ENCODE peak calls at places on chromosomes 6 and 20, in seven cellular contexts. One of them, this sample, is unnamed.
A peak's percentile ranks its signal among the peaks of the same experiment; 100 is the strongest.

GRCh38 chr20:48035961-48036731 is 250.9 kb upstream of the SULF2 start:
- DNase-seq in activated T-helper 1 cell treated with anti-CD3 and anti-CD28 coated beads, Interleukin-2, amount 50 U/mL, for 16 hours: no peak
- DNase-seq in M059J: peak; percentile 88
- DNase-seq in ACHN: no peak
- DNase-seq in HFFc6: no peak
- DNase-seq in Calu3: no peak
- DNase-seq in brain microvascular endothelial cell: no peak
- DNase-seq in this sample: no peak

GRCh38 chr20:39009348-39009747 is 47.2 kb downstream of the DHX35 start:
- DNase-seq in activated T-helper 1 cell treated with anti-CD3 and anti-CD28 coated beads, Interleukin-2, amount 50 U/mL, for 16 hours: no peak
- DNase-seq in M059J: no peak
- DNase-seq in ACHN: no peak
- DNase-seq in HFFc6: no peak
- DNase-seq in Calu3: no peak
- DNase-seq in brain microvascular endothelial cell: no peak
- DNase-seq in this sample: no peak

GRCh38 chr6:156579564-156579963 is 197.6 kb upstream of the ARID1B start:
- DNase-seq in activated T-helper 1 cell treated with anti-CD3 and anti-CD28 coated beads, Interleukin-2, amount 50 U/mL, for 16 hours: no peak
- DNase-seq in M059J: no peak
- DNase-seq in ACHN: no peak
- DNase-seq in HFFc6: no peak
- DNase-seq in Calu3: no peak
- DNase-seq in brain microvascular endothelial cell: no peak
- DNase-seq in this sample: no peak

GRCh38 chr20:36091561-36092423 is 62.7 kb upstream of the EPB41L1 start:
- DNase-seq in activated T-helper 1 cell treated with anti-CD3 and anti-CD28 coated beads, Interleukin-2, amount 50 U/mL, for 16 hours: no peak
- DNase-seq in M059J: no peak
- DNase-seq in ACHN: no peak
- DNase-seq in HFFc6: no peak
- DNase-seq in Calu3: no peak
- DNase-seq in brain microvascular endothelial cell: no peak
- DNase-seq in this sample: no peak

GRCh38 chr6:403659-404655 is 12.4 kb downstream of the IRF4 start:
- DNase-seq in activated T-helper 1 cell treated with anti-CD3 and anti-CD28 coated beads, Interleukin-2, amount 50 U/mL, for 16 hours: no peak
- DNase-seq in M059J: no peak
- DNase-seq in ACHN: no peak
- DNase-seq in HFFc6: no peak
- DNase-seq in Calu3: no peak
- DNase-seq in brain microvascular endothelial cell: no peak
- DNase-seq in this sample: no peak

GRCh38 chr20:20734475-20734948 is 22.1 kb upstream of the RALGAPA2 start:
- DNase-seq in activated T-helper 1 cell treated with anti-CD3 and anti-CD28 coated beads, Interleukin-2, amount 50 U/mL, for 16 hours: no peak
- DNase-seq in M059J: no peak
- DNase-seq in ACHN: no peak
- DNase-seq in HFFc6: no peak
- DNase-seq in Calu3: no peak
- DNase-seq in brain microvascular endothelial cell: no peak
- DNase-seq in this sample: no peak

GRCh38 chr6:170263410-170263809 is 27.5 kb downstream of the DLL1 start:
- DNase-seq in activated T-helper 1 cell treated with anti-CD3 and anti-CD28 coated beads, Interleukin-2, amount 50 U/mL, for 16 hours: no peak
- DNase-seq in M059J: no peak
- DNase-seq in ACHN: no peak
- DNase-seq in HFFc6: no peak
- DNase-seq in Calu3: no peak
- DNase-seq in brain microvascular endothelial cell: no peak
- DNase-seq in this sample: no peak

GRCh38 chr20:50193851-50194830 is 3.5 kb downstream of the CEBPB start:
- DNase-seq in activated T-helper 1 cell treated with anti-CD3 and anti-CD28 coated beads, Interleukin-2, amount 50 U/mL, for 16 hours: no peak
- DNase-seq in M059J: peak; percentile 47
- DNase-seq in ACHN: no peak
- DNase-seq in HFFc6: peak; percentile 12
- DNase-seq in Calu3: no peak
- DNase-seq in brain microvascular endothelial cell: no peak
- DNase-seq in this sample: no peak

GRCh38 chr20:21781446-21782075 is 76.1 kb downstream of the PAX1 start:
- DNase-seq in activated T-helper 1 cell treated with anti-CD3 and anti-CD28 coated beads, Interleukin-2, amount 50 U/mL, for 16 hours: no peak
- DNase-seq in M059J: no peak
- DNase-seq in ACHN: no peak
- DNase-seq in HFFc6: no peak
- DNase-seq in Calu3: no peak
- DNase-seq in brain microvascular endothelial cell: no peak
- DNase-seq in this sample: no peak

GRCh38 chr6:35259946-35260626 is 551 bp downstream of the ZNF76 start:
- DNase-seq in activated T-helper 1 cell treated with anti-CD3 and anti-CD28 coated beads, Interleukin-2, amount 50 U/mL, for 16 hours: peak; percentile 32
- DNase-seq in M059J: peak; percentile 67
- DNase-seq in ACHN: peak; percentile 47
- DNase-seq in HFFc6: peak; percentile 4
- DNase-seq in Calu3: peak; percentile 80
- DNase-seq in brain microvascular endothelial cell: no peak
- DNase-seq in this sample: no peak

GRCh38 chr6:114100421-114100820 is 129.5 kb upstream of the HDAC2 start:
- DNase-seq in activated T-helper 1 cell treated with anti-CD3 and anti-CD28 coated beads, Interleukin-2, amount 50 U/mL, for 16 hours: no peak
- DNase-seq in M059J: peak; percentile 60
- DNase-seq in ACHN: no peak
- DNase-seq in HFFc6: peak; percentile 6
- DNase-seq in Calu3: no peak
- DNase-seq in brain microvascular endothelial cell: no peak
- DNase-seq in this sample: no peak

GRCh38 chr20:34150616-34151015 is 38.6 kb upstream of the EIF2S2 start:
- DNase-seq in activated T-helper 1 cell treated with anti-CD3 and anti-CD28 coated beads, Interleukin-2, amount 50 U/mL, for 16 hours: no peak
- DNase-seq in M059J: no peak
- DNase-seq in ACHN: no peak
- DNase-seq in HFFc6: no peak
- DNase-seq in Calu3: no peak
- DNase-seq in brain microvascular endothelial cell: no peak
- DNase-seq in this sample: no peak

GRCh38 chr6:125832396-125832795 is 41.6 kb downstream of the NCOA7 start:
- DNase-seq in activated T-helper 1 cell treated with anti-CD3 and anti-CD28 coated beads, Interleukin-2, amount 50 U/mL, for 16 hours: no peak
- DNase-seq in M059J: no peak
- DNase-seq in ACHN: no peak
- DNase-seq in HFFc6: no peak
- DNase-seq in Calu3: no peak
- DNase-seq in brain microvascular endothelial cell: no peak
- DNase-seq in this sample: no peak

GRCh38 chr6:39210437-39210836 is 18.8 kb downstream of the KCNK5 start:
- DNase-seq in activated T-helper 1 cell treated with anti-CD3 and anti-CD28 coated beads, Interleukin-2, amount 50 U/mL, for 16 hours: no peak
- DNase-seq in M059J: no peak
- DNase-seq in ACHN: no peak
- DNase-seq in HFFc6: no peak
- DNase-seq in Calu3: no peak
- DNase-seq in brain microvascular endothelial cell: no peak
- DNase-seq in this sample: no peak

GRCh38 chr6:17574871-17575560 is 25.1 kb upstream of the FAM8A1 start:
- DNase-seq in activated T-helper 1 cell treated with anti-CD3 and anti-CD28 coated beads, Interleukin-2, amount 50 U/mL, for 16 hours: no peak
- DNase-seq in M059J: peak; percentile 78
- DNase-seq in ACHN: no peak
- DNase-seq in HFFc6: peak; percentile 86
- DNase-seq in Calu3: no peak
- DNase-seq in brain microvascular endothelial cell: peak; percentile 78
- DNase-seq in this sample: no peak

GRCh38 chr20:20143165-20143564 is 90.8 kb downstream of the CFAP61 start:
- DNase-seq in activated T-helper 1 cell treated with anti-CD3 and anti-CD28 coated beads, Interleukin-2, amount 50 U/mL, for 16 hours: no peak
- DNase-seq in M059J: no peak
- DNase-seq in ACHN: no peak
- DNase-seq in HFFc6: no peak
- DNase-seq in Calu3: no peak
- DNase-seq in brain microvascular endothelial cell: no peak
- DNase-seq in this sample: no peak

GRCh38 chr20:53899351-53900167 is 170.8 kb downstream of the BCAS1 start:
- DNase-seq in activated T-helper 1 cell treated with anti-CD3 and anti-CD28 coated beads, Interleukin-2, amount 50 U/mL, for 16 hours: peak; percentile 39
- DNase-seq in M059J: peak; percentile 100
- DNase-seq in ACHN: peak; percentile 89
- DNase-seq in HFFc6: peak; percentile 83
- DNase-seq in Calu3: peak; percentile 50
- DNase-seq in brain microvascular endothelial cell: no peak
- DNase-seq in this sample: no peak

GRCh38 chr6:90062051-90062450 is 167.8 kb downstream of the GJA10 start:
- DNase-seq in activated T-helper 1 cell treated with anti-CD3 and anti-CD28 coated beads, Interleukin-2, amount 50 U/mL, for 16 hours: no peak
- DNase-seq in M059J: no peak
- DNase-seq in ACHN: no peak
- DNase-seq in HFFc6: no peak
- DNase-seq in Calu3: no peak
- DNase-seq in brain microvascular endothelial cell: no peak
- DNase-seq in this sample: no peak

GRCh38 chr6:106390088-106390487 is 29.6 kb downstream of the CRYBG1 start:
- DNase-seq in activated T-helper 1 cell treated with anti-CD3 and anti-CD28 coated beads, Interleukin-2, amount 50 U/mL, for 16 hours: no peak
- DNase-seq in M059J: no peak
- DNase-seq in ACHN: no peak
- DNase-seq in HFFc6: no peak
- DNase-seq in Calu3: no peak
- DNase-seq in brain microvascular endothelial cell: no peak
- DNase-seq in this sample: no peak

GRCh38 chr20:56788671-56789610 is 159.8 kb downstream of the TFAP2C start:
- DNase-seq in activated T-helper 1 cell treated with anti-CD3 and anti-CD28 coated beads, Interleukin-2, amount 50 U/mL, for 16 hours: no peak
- DNase-seq in M059J: peak; percentile 84
- DNase-seq in ACHN: no peak
- DNase-seq in HFFc6: peak; percentile 10
- DNase-seq in Calu3: no peak
- DNase-seq in brain microvascular endothelial cell: no peak
- DNase-seq in this sample: no peak

GRCh38 chr20:60254901-60255411 is 296.7 kb downstream of the CDH26 start:
- DNase-seq in activated T-helper 1 cell treated with anti-CD3 and anti-CD28 coated beads, Interleukin-2, amount 50 U/mL, for 16 hours: no peak
- DNase-seq in M059J: peak; percentile 98
- DNase-seq in ACHN: peak; percentile 57
- DNase-seq in HFFc6: peak; percentile 93
- DNase-seq in Calu3: no peak
- DNase-seq in brain microvascular endothelial cell: peak; percentile 49
- DNase-seq in this sample: no peak

GRCh38 chr6:128438311-128438916 is 82.0 kb downstream of the PTPRK start:
- DNase-seq in activated T-helper 1 cell treated with anti-CD3 and anti-CD28 coated beads, Interleukin-2, amount 50 U/mL, for 16 hours: no peak
- DNase-seq in M059J: peak; percentile 37
- DNase-seq in ACHN: no peak
- DNase-seq in HFFc6: no peak
- DNase-seq in Calu3: no peak
- DNase-seq in brain microvascular endothelial cell: no peak
- DNase-seq in this sample: no peak

GRCh38 chr6:142756215-142756630 is 188.8 kb downstream of the HIVEP2 start:
- DNase-seq in activated T-helper 1 cell treated with anti-CD3 and anti-CD28 coated beads, Interleukin-2, amount 50 U/mL, for 16 hours: no peak
- DNase-seq in M059J: peak; percentile 99
- DNase-seq in ACHN: peak; percentile 74
- DNase-seq in HFFc6: peak; percentile 93
- DNase-seq in Calu3: peak; percentile 58
- DNase-seq in brain microvascular endothelial cell: peak; percentile 68
- DNase-seq in this sample: no peak

GRCh38 chr6:52497652-52498408 is 77.7 kb downstream of the EFHC1 start:
- DNase-seq in activated T-helper 1 cell treated with anti-CD3 and anti-CD28 coated beads, Interleukin-2, amount 50 U/mL, for 16 hours: no peak
- DNase-seq in M059J: peak; percentile 49
- DNase-seq in ACHN: no peak
- DNase-seq in HFFc6: no peak
- DNase-seq in Calu3: no peak
- DNase-seq in brain microvascular endothelial cell: no peak
- DNase-seq in this sample: no peak

GRCh38 chr20:33602826-33603590 is 59.1 kb upstream of the C20orf144 start:
- DNase-seq in activated T-helper 1 cell treated with anti-CD3 and anti-CD28 coated beads, Interleukin-2, amount 50 U/mL, for 16 hours: no peak
- DNase-seq in M059J: peak; percentile 31
- DNase-seq in ACHN: no peak
- DNase-seq in HFFc6: no peak
- DNase-seq in Calu3: no peak
- DNase-seq in brain microvascular endothelial cell: no peak
- DNase-seq in this sample: no peak

GRCh38 chr6:36067374-36068011 is 39.9 kb downstream of the MAPK14 start:
- DNase-seq in activated T-helper 1 cell treated with anti-CD3 and anti-CD28 coated beads, Interleukin-2, amount 50 U/mL, for 16 hours: no peak
- DNase-seq in M059J: peak; percentile 22
- DNase-seq in ACHN: no peak
- DNase-seq in HFFc6: peak; percentile 25
- DNase-seq in Calu3: no peak
- DNase-seq in brain microvascular endothelial cell: peak; percentile 25
- DNase-seq in this sample: no peak

GRCh38 chr6:22709804-22710203 is 140.4 kb downstream of the HDGFL1 start:
- DNase-seq in activated T-helper 1 cell treated with anti-CD3 and anti-CD28 coated beads, Interleukin-2, amount 50 U/mL, for 16 hours: no peak
- DNase-seq in M059J: peak; percentile 3
- DNase-seq in ACHN: no peak
- DNase-seq in HFFc6: no peak
- DNase-seq in Calu3: no peak
- DNase-seq in brain microvascular endothelial cell: no peak
- DNase-seq in this sample: no peak

GRCh38 chr20:49669601-49670189 is 44.0 kb downstream of the B4GALT5 start:
- DNase-seq in activated T-helper 1 cell treated with anti-CD3 and anti-CD28 coated beads, Interleukin-2, amount 50 U/mL, for 16 hours: no peak
- DNase-seq in M059J: no peak
- DNase-seq in ACHN: no peak
- DNase-seq in HFFc6: no peak
- DNase-seq in Calu3: no peak
- DNase-seq in brain microvascular endothelial cell: no peak
- DNase-seq in this sample: no peak